ENCODE peak calls at places on chromosomes 2 and 18, in four cellular contexts. One of them, this sample, is unnamed. For H3K36me3, the result is how much of the 10 kb centered on the place peaks cover.

GRCh38 chr2:64287321-64287720 is 143.1 kb upstream of the PELI1 start:
- DNase-seq in effector memory CD4-positive, alpha-beta T cell: no peak
- DNase-seq in MM.1S: no peak
- DNase-seq in mammary epithelial cell: no peak
- DNase-seq in this sample: no peak

GRCh38 chr2:30692829-30693265 is 114.4 kb downstream of the CAPN13 start:
- DNase-seq in MM.1S: no peak
- DNase-seq in mammary epithelial cell: no peak
- DNase-seq in effector memory CD4-positive, alpha-beta T cell: no peak
- DNase-seq in this sample: no peak

GRCh38 chr2:134127496-134127895 is 126.4 kb upstream of the MGAT5 start:
- DNase-seq in mammary epithelial cell: no peak
- DNase-seq in effector memory CD4-positive, alpha-beta T cell: peak
- DNase-seq in MM.1S: peak
- DNase-seq in this sample: no peak

GRCh38 chr18:32920796-32921787 is 148.3 kb upstream of the KLHL14 start:
- DNase-seq in effector memory CD4-positive, alpha-beta T cell: no peak
- DNase-seq in mammary epithelial cell: peak
- DNase-seq in MM.1S: no peak
- DNase-seq in this sample: no peak

GRCh38 chr2:197575987-197576386 is 60.1 kb downstream of the MOB4 start:
- DNase-seq in MM.1S: no peak
- DNase-seq in effector memory CD4-positive, alpha-beta T cell: no peak
- DNase-seq in mammary epithelial cell: peak
- DNase-seq in this sample: no peak

GRCh38 chr2:35989523-35989922 is 366.1 kb upstream of the CRIM1 start:
- DNase-seq in effector memory CD4-positive, alpha-beta T cell: no peak
- DNase-seq in mammary epithelial cell: peak
- DNase-seq in MM.1S: no peak
- DNase-seq in this sample: no peak

GRCh38 chr2:920573-920972 is 30.1 kb upstream of the SNTG2 start:
- DNase-seq in MM.1S: no peak
- DNase-seq in effector memory CD4-positive, alpha-beta T cell: no peak
- DNase-seq in mammary epithelial cell: no peak
- DNase-seq in this sample: no peak

GRCh38 chr2:30041884-30042283 is 104.9 kb upstream of the YPEL5 start:
- DNase-seq in mammary epithelial cell: no peak
- DNase-seq in MM.1S: no peak
- DNase-seq in effector memory CD4-positive, alpha-beta T cell: no peak
- DNase-seq in this sample: no peak

GRCh38 chr2:224357098-224357901 is 44.6 kb downstream of the FAM124B start:
- DNase-seq in mammary epithelial cell: peak
- DNase-seq in MM.1S: peak
- DNase-seq in effector memory CD4-positive, alpha-beta T cell: peak
- DNase-seq in this sample: peak

GRCh38 chr2:21096458-21096857 is 27.3 kb upstream of the TDRD15 start:
- DNase-seq in effector memory CD4-positive, alpha-beta T cell: no peak
- DNase-seq in mammary epithelial cell: no peak
- DNase-seq in MM.1S: no peak
- DNase-seq in this sample: peak

GRCh38 chr2:24435391-24436316 is 55.4 kb upstream of the NCOA1 start:
- DNase-seq in mammary epithelial cell: no peak
- DNase-seq in effector memory CD4-positive, alpha-beta T cell: no peak
- DNase-seq in MM.1S: no peak
- DNase-seq in this sample: no peak

GRCh38 chr2:187232749-187233148 is 215.3 kb downstream of the CALCRL start:
- DNase-seq in mammary epithelial cell: no peak
- DNase-seq in effector memory CD4-positive, alpha-beta T cell: no peak
- DNase-seq in MM.1S: no peak
- DNase-seq in this sample: no peak

GRCh38 chr18:52694804-52695203 is 354.8 kb downstream of the DCC start:
- DNase-seq in effector memory CD4-positive, alpha-beta T cell: no peak
- DNase-seq in mammary epithelial cell: no peak
- DNase-seq in MM.1S: peak
- DNase-seq in this sample: peak

GRCh38 chr18:7805096-7805495 is 238.0 kb downstream of the PTPRM start:
- DNase-seq in effector memory CD4-positive, alpha-beta T cell: no peak
- DNase-seq in mammary epithelial cell: no peak
- DNase-seq in MM.1S: no peak
- DNase-seq in this sample: no peak

GRCh38 chr2:20030224-20030623 is 17.8 kb upstream of the MATN3 start:
- DNase-seq in mammary epithelial cell: no peak
- DNase-seq in effector memory CD4-positive, alpha-beta T cell: no peak
- DNase-seq in MM.1S: no peak
- DNase-seq in this sample: no peak

GRCh38 chr2:207313947-207314346 is 148.2 kb upstream of the KLF7 start:
- DNase-seq in effector memory CD4-positive, alpha-beta T cell: no peak
- DNase-seq in MM.1S: no peak
- DNase-seq in mammary epithelial cell: no peak
- DNase-seq in this sample: no peak

GRCh38 chr18:10926565-10927194 is 222.7 kb downstream of the PIEZO2 start:
- DNase-seq in effector memory CD4-positive, alpha-beta T cell: no peak
- DNase-seq in MM.1S: no peak
- DNase-seq in mammary epithelial cell: no peak
- DNase-seq in this sample: no peak

GRCh38 chr2:240733803-240734495 is 42.3 kb downstream of the AQP12A start:
- DNase-seq in MM.1S: no peak
- DNase-seq in effector memory CD4-positive, alpha-beta T cell: no peak
- DNase-seq in mammary epithelial cell: no peak
- DNase-seq in this sample: peak

GRCh38 chr2:235588750-235589149 is 94.9 kb downstream of the AGAP1 start:
- DNase-seq in effector memory CD4-positive, alpha-beta T cell: no peak
- DNase-seq in MM.1S: no peak
- DNase-seq in mammary epithelial cell: no peak
- DNase-seq in this sample: no peak

GRCh38 chr2:174337337-174338154 is 2.8 kb downstream of the SP9 start:
- DNase-seq in mammary epithelial cell: peak
- DNase-seq in effector memory CD4-positive, alpha-beta T cell: no peak
- DNase-seq in MM.1S: peak
- DNase-seq in this sample: peak

GRCh38 chr2:204725693-204726092 is 180.4 kb downstream of the PARD3B start:
- DNase-seq in mammary epithelial cell: no peak
- DNase-seq in effector memory CD4-positive, alpha-beta T cell: no peak
- DNase-seq in MM.1S: no peak
- DNase-seq in this sample: no peak

GRCh38 chr2:120622159-120622869 is 113.4 kb upstream of the GLI2 start:
- DNase-seq in mammary epithelial cell: no peak
- DNase-seq in MM.1S: no peak
- DNase-seq in effector memory CD4-positive, alpha-beta T cell: no peak
- DNase-seq in this sample: no peak

GRCh38 chr18:10290244-10291240 is 163.9 kb upstream of the APCDD1 start:
- DNase-seq in mammary epithelial cell: no peak
- DNase-seq in MM.1S: no peak
- DNase-seq in effector memory CD4-positive, alpha-beta T cell: no peak
- DNase-seq in this sample: no peak

GRCh38 chr2:171225302-171225980 is 64.7 kb upstream of the TLK1 start:
- DNase-seq in effector memory CD4-positive, alpha-beta T cell: no peak
- DNase-seq in mammary epithelial cell: peak
- DNase-seq in MM.1S: no peak
- DNase-seq in this sample: no peak

GRCh38 chr2:3839489-3839888 is 136.1 kb downstream of the DCDC2C start:
- DNase-seq in mammary epithelial cell: no peak
- DNase-seq in effector memory CD4-positive, alpha-beta T cell: no peak
- DNase-seq in MM.1S: no peak
- DNase-seq in this sample: no peak

GRCh38 chr2:215684448-215685217 is 248.8 kb upstream of the FN1 start:
- DNase-seq in effector memory CD4-positive, alpha-beta T cell: no peak
- DNase-seq in MM.1S: no peak
- DNase-seq in mammary epithelial cell: peak
- DNase-seq in this sample: no peak

GRCh38 chr2:188609321-188610049 is 317.8 kb downstream of the GULP1 start:
- DNase-seq in MM.1S: no peak
- DNase-seq in mammary epithelial cell: no peak
- DNase-seq in effector memory CD4-positive, alpha-beta T cell: no peak
- DNase-seq in this sample: no peak

GRCh38 chr2:47277187-47277586 is 122.1 kb upstream of the STPG4 start:
- DNase-seq in effector memory CD4-positive, alpha-beta T cell: no peak
- DNase-seq in mammary epithelial cell: peak
- DNase-seq in MM.1S: no peak
- DNase-seq in this sample: no peak

GRCh38 chr2:45946023-45946422 is 294.5 kb downstream of the PRKCE start:
- DNase-seq in effector memory CD4-positive, alpha-beta T cell: no peak
- DNase-seq in mammary epithelial cell: peak
- DNase-seq in MM.1S: no peak
- DNase-seq in this sample: no peak

GRCh38 chr2:240914645-240915525 is 8.7 kb downstream of the CROCC2 start:
- DNase-seq in effector memory CD4-positive, alpha-beta T cell: no peak
- DNase-seq in mammary epithelial cell: no peak
- DNase-seq in MM.1S: no peak
- DNase-seq in this sample: no peak

GRCh38 chr2:197950754-197951153 is 146.4 kb downstream of the PLCL1 start:
- DNase-seq in MM.1S: no peak
- DNase-seq in effector memory CD4-positive, alpha-beta T cell: no peak
- DNase-seq in mammary epithelial cell: no peak
- DNase-seq in this sample: no peak

GRCh38 chr2:169572821-169573159 is 875 bp downstream of the FASTKD1 start:
- DNase-seq in mammary epithelial cell: no peak
- DNase-seq in effector memory CD4-positive, alpha-beta T cell: no peak
- DNase-seq in MM.1S: no peak
- DNase-seq in this sample: no peak

GRCh38 chr2:133591164-133591563 is 22.9 kb upstream of the NCKAP5 start:
- DNase-seq in mammary epithelial cell: no peak
- DNase-seq in effector memory CD4-positive, alpha-beta T cell: no peak
- DNase-seq in MM.1S: no peak
- DNase-seq in this sample: no peak

GRCh38 chr2:238985931-238986446 is 138.1 kb downstream of the TWIST2 start:
- DNase-seq in effector memory CD4-positive, alpha-beta T cell: no peak
- DNase-seq in mammary epithelial cell: no peak
- DNase-seq in MM.1S: no peak
- DNase-seq in this sample: no peak

GRCh38 chr18:10046178-10046807 is 132.5 kb downstream of the VAPA start:
- DNase-seq in mammary epithelial cell: no peak
- DNase-seq in MM.1S: no peak
- DNase-seq in effector memory CD4-positive, alpha-beta T cell: no peak
- DNase-seq in this sample: no peak

GRCh38 chr18:61286867-61287266 is 46.4 kb upstream of the CDH20 start:
- DNase-seq in effector memory CD4-positive, alpha-beta T cell: no peak
- DNase-seq in MM.1S: no peak
- DNase-seq in mammary epithelial cell: peak
- DNase-seq in this sample: no peak

GRCh38 chr2:45732946-45733345 is 81.5 kb downstream of the PRKCE start:
- DNase-seq in mammary epithelial cell: no peak
- DNase-seq in effector memory CD4-positive, alpha-beta T cell: no peak
- DNase-seq in MM.1S: no peak
- DNase-seq in this sample: no peak

GRCh38 chr2:15627842-15628684 is 36.4 kb downstream of the DDX1 start:
- DNase-seq in MM.1S: no peak
- DNase-seq in mammary epithelial cell: no peak
- DNase-seq in effector memory CD4-positive, alpha-beta T cell: no peak
- DNase-seq in this sample: no peak
- H3K36me3 ChIP-seq in MM.1S: under half
- H3K36me3 ChIP-seq in mammary epithelial cell: half or more
- H3K36me3 ChIP-seq in effector memory CD4-positive, alpha-beta T cell: half or more
- H3K36me3 ChIP-seq in this sample: under half

GRCh38 chr18:11970466-11971220 is 10.7 kb upstream of the IMPA2 start:
- DNase-seq in mammary epithelial cell: no peak
- DNase-seq in effector memory CD4-positive, alpha-beta T cell: no peak
- DNase-seq in MM.1S: no peak
- DNase-seq in this sample: no peak
- H3K27ac ChIP-seq in mammary epithelial cell: no peak
- H3K27ac ChIP-seq in effector memory CD4-positive, alpha-beta T cell: no peak
- H3K27ac ChIP-seq in MM.1S: no peak
- H3K27ac ChIP-seq in this sample: no peak

DNA sequence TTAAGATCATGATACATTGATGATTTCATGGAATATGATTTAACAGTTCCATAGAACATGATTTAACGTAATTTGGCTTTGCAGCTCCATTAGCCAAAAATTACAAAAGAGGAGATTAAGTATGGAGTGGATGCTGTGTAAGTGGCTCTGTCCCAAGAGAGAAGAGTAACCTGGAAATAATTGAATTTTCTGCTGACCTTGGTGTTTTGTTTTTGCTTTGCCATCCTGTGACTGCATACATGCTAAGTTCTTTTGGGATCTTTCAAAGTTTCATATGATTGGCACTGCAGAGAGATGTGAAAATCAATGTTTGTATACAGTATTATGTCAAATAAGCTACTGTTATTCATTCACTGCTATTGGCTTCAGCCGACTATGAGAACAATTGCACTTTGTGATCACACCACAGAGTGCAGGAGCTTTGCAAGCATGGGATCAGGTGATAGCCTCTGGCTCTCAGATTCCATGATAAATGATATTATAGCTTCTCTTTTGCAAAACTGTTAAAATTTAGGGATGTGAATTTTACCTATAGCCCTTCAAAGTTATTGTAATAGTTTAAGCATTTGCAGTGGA is 46.1 kb upstream of the TMEM87B start:
- DNase-seq in effector memory CD4-positive, alpha-beta T cell: no peak
- DNase-seq in MM.1S: no peak
- DNase-seq in mammary epithelial cell: no peak
- DNase-seq in this sample: no peak
- H3K36me3 ChIP-seq in effector memory CD4-positive, alpha-beta T cell: under half
- H3K36me3 ChIP-seq in MM.1S: under half
- H3K36me3 ChIP-seq in mammary epithelial cell: under half
- H3K36me3 ChIP-seq in this sample: under half

GRCh38 chr18:55398858-55399257 is 189.1 kb downstream of the TCF4 start:
- DNase-seq in effector memory CD4-positive, alpha-beta T cell: no peak
- DNase-seq in mammary epithelial cell: no peak
- DNase-seq in MM.1S: no peak
- DNase-seq in this sample: no peak

GRCh38 chr18:55401638-55402191 is 186.3 kb downstream of the TCF4 start:
- DNase-seq in mammary epithelial cell: no peak
- DNase-seq in effector memory CD4-positive, alpha-beta T cell: no peak
- DNase-seq in MM.1S: no peak
- DNase-seq in this sample: no peak

GRCh38 chr18:55401275-55401620 is 186.7 kb downstream of the TCF4 start:
- DNase-seq in MM.1S: no peak
- DNase-seq in mammary epithelial cell: no peak
- DNase-seq in effector memory CD4-positive, alpha-beta T cell: no peak
- DNase-seq in this sample: no peak

GRCh38 chr18:55402731-55403405 is 185.1 kb downstream of the TCF4 start:
- DNase-seq in MM.1S: no peak
- DNase-seq in effector memory CD4-positive, alpha-beta T cell: no peak
- DNase-seq in mammary epithelial cell: no peak
- DNase-seq in this sample: no peak

DNA sequence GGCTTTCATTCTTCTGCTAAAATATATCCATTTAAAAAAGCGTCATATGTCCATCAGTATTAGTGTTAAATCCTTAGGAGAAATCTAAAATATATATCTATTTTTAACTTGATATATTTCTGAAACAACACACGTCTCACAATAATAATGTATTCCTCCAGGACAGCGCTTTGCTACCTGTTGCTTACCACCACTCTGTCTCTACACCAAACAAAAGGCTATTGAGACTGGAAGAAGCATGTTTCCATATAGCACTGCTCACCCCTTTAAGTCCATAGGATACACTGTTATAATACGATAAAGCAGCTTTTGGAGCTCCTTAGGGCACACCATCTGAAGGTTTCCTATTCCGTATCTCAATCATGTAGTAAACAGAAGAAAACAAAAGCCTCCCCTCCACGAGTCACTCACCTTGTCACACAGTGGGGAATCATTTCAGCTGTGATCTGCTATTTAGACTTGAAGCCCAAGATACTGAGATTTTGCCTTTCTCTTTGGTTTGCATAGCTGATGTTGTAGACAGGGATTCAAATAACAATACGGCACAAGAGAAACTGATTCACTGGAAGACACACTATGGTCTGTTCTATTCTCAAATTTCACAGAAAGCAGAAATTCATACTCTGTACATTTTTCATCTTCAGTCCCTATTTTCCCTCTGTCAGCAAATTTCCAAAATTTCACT is 187.3 kb downstream of the TCF4 start:
- DNase-seq in effector memory CD4-positive, alpha-beta T cell: no peak
- DNase-seq in MM.1S: no peak
- DNase-seq in mammary epithelial cell: no peak
- DNase-seq in this sample: no peak
- H3K27ac ChIP-seq in effector memory CD4-positive, alpha-beta T cell: no peak
- H3K27ac ChIP-seq in MM.1S: no peak
- H3K27ac ChIP-seq in mammary epithelial cell: no peak
- H3K27ac ChIP-seq in this sample: no peak

This sample was measured in Karpas-422.